ENCODE peak calls at places on chromosomes 5 and 9, in nine cellular contexts. One of them, this sample, is unnamed.

GRCh38 chr5:74310967-74311930 is 329.3 kb downstream of the ENC1 start:
- DNase-seq in body of pancreas: no peak
- DNase-seq in OCI-LY7: no peak
- DNase-seq in A549: no peak
- DNase-seq in CD4-positive, alpha-beta T cell: no peak
- DNase-seq in PC-9: no peak
- DNase-seq in neural crest cell: no peak
- DNase-seq in CD8-positive, alpha-beta T cell: no peak
- DNase-seq in fibroblast of lung: no peak
- DNase-seq in this sample: no peak

GRCh38 chr5:145921211-145921610 is 15.2 kb upstream of the SH3RF2 start:
- DNase-seq in A549: no peak
- DNase-seq in fibroblast of lung: no peak
- DNase-seq in PC-9: no peak
- DNase-seq in CD8-positive, alpha-beta T cell: no peak
- DNase-seq in neural crest cell: no peak
- DNase-seq in OCI-LY7: no peak
- DNase-seq in body of pancreas: no peak
- DNase-seq in CD4-positive, alpha-beta T cell: no peak
- DNase-seq in this sample: no peak

GRCh38 chr5:169956756-169957155 is 23.5 kb downstream of the INSYN2B start:
- DNase-seq in neural crest cell: no peak
- DNase-seq in body of pancreas: no peak
- DNase-seq in CD4-positive, alpha-beta T cell: no peak
- DNase-seq in fibroblast of lung: no peak
- DNase-seq in CD8-positive, alpha-beta T cell: no peak
- DNase-seq in OCI-LY7: no peak
- DNase-seq in PC-9: no peak
- DNase-seq in A549: no peak
- DNase-seq in this sample: no peak

GRCh38 chr5:144583493-144584154 is 413.0 kb downstream of the KCTD16 start:
- DNase-seq in PC-9: no peak
- DNase-seq in A549: peak
- DNase-seq in OCI-LY7: no peak
- DNase-seq in body of pancreas: no peak
- DNase-seq in fibroblast of lung: no peak
- DNase-seq in CD8-positive, alpha-beta T cell: no peak
- DNase-seq in CD4-positive, alpha-beta T cell: no peak
- DNase-seq in neural crest cell: no peak
- DNase-seq in this sample: no peak

GRCh38 chr9:90813523-90813922 is 11.9 kb downstream of the SYK start:
- DNase-seq in OCI-LY7: peak
- DNase-seq in CD8-positive, alpha-beta T cell: no peak
- DNase-seq in PC-9: no peak
- DNase-seq in CD4-positive, alpha-beta T cell: no peak
- DNase-seq in neural crest cell: no peak
- DNase-seq in fibroblast of lung: no peak
- DNase-seq in A549: no peak
- DNase-seq in body of pancreas: no peak
- DNase-seq in this sample: no peak

GRCh38 chr9:136644343-136644592 is 18.4 kb upstream of the EGFL7 start:
- DNase-seq in OCI-LY7: no peak
- DNase-seq in A549: peak
- DNase-seq in CD8-positive, alpha-beta T cell: no peak
- DNase-seq in fibroblast of lung: peak
- DNase-seq in body of pancreas: peak
- DNase-seq in PC-9: no peak
- DNase-seq in neural crest cell: no peak
- DNase-seq in CD4-positive, alpha-beta T cell: no peak
- DNase-seq in this sample: no peak

GRCh38 chr5:112794410-112794809 is 56.7 kb downstream of the APC start:
- DNase-seq in CD8-positive, alpha-beta T cell: no peak
- DNase-seq in neural crest cell: no peak
- DNase-seq in body of pancreas: no peak
- DNase-seq in PC-9: no peak
- DNase-seq in OCI-LY7: no peak
- DNase-seq in A549: no peak
- DNase-seq in fibroblast of lung: no peak
- DNase-seq in CD4-positive, alpha-beta T cell: no peak
- DNase-seq in this sample: no peak

GRCh38 chr5:120532835-120533234 is 68.7 kb downstream of the PRR16 start:
- DNase-seq in OCI-LY7: no peak
- DNase-seq in CD4-positive, alpha-beta T cell: no peak
- DNase-seq in PC-9: no peak
- DNase-seq in body of pancreas: no peak
- DNase-seq in CD8-positive, alpha-beta T cell: no peak
- DNase-seq in A549: no peak
- DNase-seq in fibroblast of lung: no peak
- DNase-seq in neural crest cell: peak
- DNase-seq in this sample: no peak

GRCh38 chr9:113538646-113539430 is 75.3 kb downstream of the RGS3 start:
- DNase-seq in OCI-LY7: no peak
- DNase-seq in CD4-positive, alpha-beta T cell: no peak
- DNase-seq in body of pancreas: no peak
- DNase-seq in CD8-positive, alpha-beta T cell: no peak
- DNase-seq in fibroblast of lung: no peak
- DNase-seq in neural crest cell: no peak
- DNase-seq in A549: no peak
- DNase-seq in PC-9: no peak
- DNase-seq in this sample: no peak

GRCh38 chr5:179181988-179182387 is 121.8 kb downstream of the ZNF354C start:
- DNase-seq in CD8-positive, alpha-beta T cell: no peak
- DNase-seq in neural crest cell: no peak
- DNase-seq in OCI-LY7: no peak
- DNase-seq in CD4-positive, alpha-beta T cell: no peak
- DNase-seq in PC-9: no peak
- DNase-seq in fibroblast of lung: no peak
- DNase-seq in body of pancreas: no peak
- DNase-seq in A549: no peak
- DNase-seq in this sample: no peak

GRCh38 chr5:173486826-173487225 is 129.6 kb downstream of the BOD1 start:
- DNase-seq in PC-9: no peak
- DNase-seq in CD8-positive, alpha-beta T cell: no peak
- DNase-seq in OCI-LY7: no peak
- DNase-seq in neural crest cell: no peak
- DNase-seq in body of pancreas: no peak
- DNase-seq in fibroblast of lung: no peak
- DNase-seq in CD4-positive, alpha-beta T cell: no peak
- DNase-seq in A549: no peak
- DNase-seq in this sample: no peak

GRCh38 chr5:10524376-10525123 is 39.3 kb upstream of the ANKRD33B start:
- DNase-seq in OCI-LY7: no peak
- DNase-seq in PC-9: no peak
- DNase-seq in fibroblast of lung: peak
- DNase-seq in CD4-positive, alpha-beta T cell: no peak
- DNase-seq in A549: peak
- DNase-seq in CD8-positive, alpha-beta T cell: no peak
- DNase-seq in body of pancreas: no peak
- DNase-seq in neural crest cell: no peak
- DNase-seq in this sample: no peak

GRCh38 chr5:175508896-175509295 is 30.5 kb downstream of the SFXN1 start:
- DNase-seq in body of pancreas: no peak
- DNase-seq in PC-9: no peak
- DNase-seq in A549: peak
- DNase-seq in OCI-LY7: no peak
- DNase-seq in neural crest cell: no peak
- DNase-seq in CD8-positive, alpha-beta T cell: no peak
- DNase-seq in fibroblast of lung: no peak
- DNase-seq in CD4-positive, alpha-beta T cell: no peak
- DNase-seq in this sample: no peak

GRCh38 chr5:37717613-37718431 is 122.0 kb downstream of the GDNF start:
- DNase-seq in CD4-positive, alpha-beta T cell: no peak
- DNase-seq in A549: peak
- DNase-seq in CD8-positive, alpha-beta T cell: no peak
- DNase-seq in OCI-LY7: no peak
- DNase-seq in body of pancreas: peak
- DNase-seq in PC-9: peak
- DNase-seq in neural crest cell: no peak
- DNase-seq in fibroblast of lung: peak
- DNase-seq in this sample: no peak

GRCh38 chr5:83036991-83037390 is 40.2 kb downstream of the TMEM167A start:
- DNase-seq in PC-9: no peak
- DNase-seq in CD8-positive, alpha-beta T cell: no peak
- DNase-seq in CD4-positive, alpha-beta T cell: no peak
- DNase-seq in neural crest cell: no peak
- DNase-seq in fibroblast of lung: no peak
- DNase-seq in OCI-LY7: no peak
- DNase-seq in body of pancreas: no peak
- DNase-seq in A549: no peak
- DNase-seq in this sample: no peak

GRCh38 chr5:58457040-58457439 is 2.8 kb downstream of the PLK2 start:
- DNase-seq in fibroblast of lung: no peak
- DNase-seq in CD4-positive, alpha-beta T cell: no peak
- DNase-seq in PC-9: no peak
- DNase-seq in A549: no peak
- DNase-seq in CD8-positive, alpha-beta T cell: no peak
- DNase-seq in body of pancreas: no peak
- DNase-seq in OCI-LY7: no peak
- DNase-seq in neural crest cell: no peak
- DNase-seq in this sample: no peak

GRCh38 chr5:177600458-177601018 is 606 bp downstream of the B4GALT7 start:
- DNase-seq in CD8-positive, alpha-beta T cell: no peak
- DNase-seq in CD4-positive, alpha-beta T cell: no peak
- DNase-seq in body of pancreas: peak
- DNase-seq in fibroblast of lung: no peak
- DNase-seq in neural crest cell: no peak
- DNase-seq in PC-9: no peak
- DNase-seq in A549: no peak
- DNase-seq in OCI-LY7: peak
- DNase-seq in this sample: no peak

GRCh38 chr9:4739587-4740372 is 1.2 kb downstream of the AK3 start:
- DNase-seq in CD4-positive, alpha-beta T cell: no peak
- DNase-seq in fibroblast of lung: peak
- DNase-seq in neural crest cell: peak
- DNase-seq in A549: no peak
- DNase-seq in PC-9: no peak
- DNase-seq in OCI-LY7: peak
- DNase-seq in CD8-positive, alpha-beta T cell: no peak
- DNase-seq in body of pancreas: no peak
- DNase-seq in this sample: peak
- TF ChIP-seq CTCF in CD4-positive, alpha-beta T cell: no peak
- TF ChIP-seq CTCF in fibroblast of lung: peak
- TF ChIP-seq CTCF in neural crest cell: no peak
- TF ChIP-seq CTCF in A549: no peak
- TF ChIP-seq CTCF in PC-9: no peak
- TF ChIP-seq CTCF in OCI-LY7: no peak
- TF ChIP-seq CTCF in CD8-positive, alpha-beta T cell: no peak
- TF ChIP-seq CTCF in body of pancreas: no peak
- TF ChIP-seq CTCF in this sample: no peak

DNA sequence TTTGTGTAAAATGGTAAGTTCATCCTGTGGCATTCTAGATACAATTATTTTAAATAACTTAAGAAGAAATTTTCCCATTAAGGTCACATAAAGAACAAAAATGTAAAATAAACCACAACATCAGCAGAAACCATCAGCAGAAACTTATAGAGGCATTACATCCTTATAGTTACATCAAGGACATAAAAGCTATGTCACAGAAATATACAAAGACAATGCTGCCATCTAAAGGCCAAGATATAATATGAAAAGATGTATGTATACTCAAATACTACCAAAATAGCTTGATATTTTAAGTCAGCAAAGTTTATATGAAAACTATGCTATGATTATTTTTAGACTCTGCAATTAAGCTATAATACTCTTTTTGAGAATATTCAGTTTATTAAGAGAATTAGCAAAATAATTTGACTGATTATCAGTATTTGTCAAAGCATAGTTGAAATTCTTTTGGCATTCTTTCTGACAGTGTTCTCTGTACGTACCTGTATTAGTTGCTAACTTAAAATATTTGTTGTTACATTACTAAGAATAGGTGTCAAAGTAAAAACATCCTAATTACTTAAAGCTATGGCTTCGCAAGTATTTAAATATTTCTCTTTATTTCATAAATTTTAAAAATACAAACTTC is 36.2 kb downstream of the FBXL17 start:
- DNase-seq in body of pancreas: no peak
- DNase-seq in neural crest cell: no peak
- DNase-seq in A549: peak
- DNase-seq in fibroblast of lung: peak
- DNase-seq in OCI-LY7: peak
- DNase-seq in PC-9: peak
- DNase-seq in CD8-positive, alpha-beta T cell: no peak
- DNase-seq in CD4-positive, alpha-beta T cell: no peak
- DNase-seq in this sample: peak
- TF ChIP-seq CTCF in body of pancreas: peak
- TF ChIP-seq CTCF in neural crest cell: peak
- TF ChIP-seq CTCF in A549: peak
- TF ChIP-seq CTCF in fibroblast of lung: peak
- TF ChIP-seq CTCF in OCI-LY7: peak
- TF ChIP-seq CTCF in PC-9: peak
- TF ChIP-seq CTCF in CD8-positive, alpha-beta T cell: peak
- TF ChIP-seq CTCF in CD4-positive, alpha-beta T cell: peak
- TF ChIP-seq CTCF in this sample: peak

DNA sequence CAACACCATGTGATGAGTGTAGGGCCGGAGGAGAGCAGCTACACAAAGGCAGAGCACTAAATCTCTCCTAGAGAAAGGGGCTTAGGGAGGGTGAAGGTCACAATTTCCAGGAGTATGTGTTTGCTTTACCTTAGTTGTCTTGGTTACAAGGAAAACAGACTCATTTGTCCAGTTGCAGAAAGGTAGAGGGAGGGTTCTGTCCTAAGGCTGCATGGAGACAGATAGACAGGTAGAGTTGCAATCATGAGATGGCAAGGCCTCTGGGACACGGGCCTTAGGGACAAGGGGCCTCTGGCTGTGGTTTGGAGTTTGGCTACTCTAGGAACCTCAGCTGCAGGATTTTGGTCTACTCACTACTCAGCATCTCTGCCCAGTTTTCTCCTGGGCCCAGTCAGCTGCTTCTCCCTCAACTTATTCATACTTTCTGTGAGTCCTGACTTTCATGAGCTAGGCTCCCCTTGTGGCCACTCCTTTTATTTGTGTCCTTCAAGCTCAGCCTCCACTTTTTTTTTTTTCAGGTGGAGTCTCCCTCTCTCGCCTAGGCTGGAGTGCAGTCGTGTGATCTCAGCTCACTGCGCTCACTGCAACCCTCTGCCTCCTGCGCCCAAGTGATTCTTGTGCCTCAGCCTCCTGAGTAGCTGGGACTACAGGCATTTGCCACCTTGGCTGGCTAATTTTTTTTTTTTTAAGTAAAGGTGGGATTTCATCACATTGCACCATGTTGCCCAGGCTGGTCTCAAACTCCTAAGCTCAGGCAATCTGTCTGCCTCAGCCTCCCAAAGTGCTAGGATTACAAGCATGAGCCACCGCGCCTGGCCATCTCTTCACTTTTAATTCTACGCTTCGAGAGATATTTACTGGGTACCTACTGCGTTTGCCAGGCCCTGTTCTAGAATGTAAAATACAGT is 76.6 kb downstream of the PTPDC1 start:
- DNase-seq in PC-9: no peak
- DNase-seq in CD4-positive, alpha-beta T cell: no peak
- DNase-seq in CD8-positive, alpha-beta T cell: no peak
- DNase-seq in A549: peak
- DNase-seq in OCI-LY7: peak
- DNase-seq in neural crest cell: no peak
- DNase-seq in body of pancreas: no peak
- DNase-seq in fibroblast of lung: no peak
- DNase-seq in this sample: no peak
- TF ChIP-seq CTCF in PC-9: no peak
- TF ChIP-seq CTCF in CD4-positive, alpha-beta T cell: no peak
- TF ChIP-seq CTCF in CD8-positive, alpha-beta T cell: no peak
- TF ChIP-seq CTCF in A549: no peak
- TF ChIP-seq CTCF in OCI-LY7: peak
- TF ChIP-seq CTCF in neural crest cell: peak
- TF ChIP-seq CTCF in body of pancreas: no peak
- TF ChIP-seq CTCF in fibroblast of lung: no peak
- TF ChIP-seq CTCF in this sample: no peak

GRCh38 chr5:151758430-151759241 is at the start of gene ATOX1:
- DNase-seq in body of pancreas: peak
- DNase-seq in fibroblast of lung: peak
- DNase-seq in neural crest cell: peak
- DNase-seq in CD4-positive, alpha-beta T cell: peak
- DNase-seq in OCI-LY7: peak
- DNase-seq in A549: peak
- DNase-seq in CD8-positive, alpha-beta T cell: peak
- DNase-seq in PC-9: peak
- DNase-seq in this sample: peak
- TF ChIP-seq CTCF in body of pancreas: peak
- TF ChIP-seq CTCF in fibroblast of lung: no peak
- TF ChIP-seq CTCF in neural crest cell: peak
- TF ChIP-seq CTCF in CD4-positive, alpha-beta T cell: no peak
- TF ChIP-seq CTCF in OCI-LY7: no peak
- TF ChIP-seq CTCF in A549: no peak
- TF ChIP-seq CTCF in CD8-positive, alpha-beta T cell: no peak
- TF ChIP-seq CTCF in PC-9: no peak
- TF ChIP-seq CTCF in this sample: no peak